ENCODE peak calls at places on chromosome 6, in six cellular contexts. One of them, this sample, is unnamed.

GRCh38 chr6:41901882-41902519 is 6.8 kb upstream of the USP49 start:
- DNase-seq in heart right ventricle: no peak
- DNase-seq in fibroblast of mammary gland: peak; percentile 49
- DNase-seq in HFF-Myc: no peak
- DNase-seq in AG10803: no peak
- DNase-seq in small intestine: peak; percentile 43
- DNase-seq in this sample: peak; percentile 67

GRCh38 chr6:6804843-6805680 is 216.5 kb downstream of the LY86 start:
- DNase-seq in small intestine: no peak
- DNase-seq in HFF-Myc: no peak
- DNase-seq in AG10803: no peak
- DNase-seq in heart right ventricle: no peak
- DNase-seq in fibroblast of mammary gland: no peak
- DNase-seq in this sample: no peak

GRCh38 chr6:84976516-84977420 is 212.4 kb upstream of the TBX18 start:
- DNase-seq in small intestine: no peak
- DNase-seq in fibroblast of mammary gland: peak; percentile 71
- DNase-seq in AG10803: peak; percentile 38
- DNase-seq in heart right ventricle: no peak
- DNase-seq in HFF-Myc: peak; percentile 50
- DNase-seq in this sample: peak; percentile 51

GRCh38 chr6:57173886-57174510 is 1.9 kb downstream of the BAG2 start:
- DNase-seq in HFF-Myc: peak; percentile 67
- DNase-seq in AG10803: peak; percentile 85
- DNase-seq in small intestine: no peak
- DNase-seq in heart right ventricle: no peak
- DNase-seq in fibroblast of mammary gland: peak; percentile 87
- DNase-seq in this sample: peak; percentile 68

GRCh38 chr6:44073612-44074382 is 53.5 kb downstream of the MRPL14 start:
- DNase-seq in HFF-Myc: no peak
- DNase-seq in small intestine: no peak
- DNase-seq in heart right ventricle: no peak
- DNase-seq in fibroblast of mammary gland: peak; percentile 57
- DNase-seq in AG10803: peak; percentile 49
- DNase-seq in this sample: no peak

GRCh38 chr6:89640804-89641203 is 2.3 kb upstream of the LYRM2 start:
- DNase-seq in AG10803: peak; percentile 40
- DNase-seq in small intestine: no peak
- DNase-seq in heart right ventricle: no peak
- DNase-seq in fibroblast of mammary gland: peak; percentile 34
- DNase-seq in HFF-Myc: peak; percentile 6
- DNase-seq in this sample: peak; percentile 60

GRCh38 chr6:108200631-108201030 is 34.8 kb downstream of the NR2E1 start:
- DNase-seq in small intestine: peak; percentile 14
- DNase-seq in HFF-Myc: no peak
- DNase-seq in AG10803: no peak
- DNase-seq in heart right ventricle: no peak
- DNase-seq in fibroblast of mammary gland: peak; percentile 5
- DNase-seq in this sample: peak; percentile 20

GRCh38 chr6:33965766-33966165 is 162.0 kb upstream of the MLN start:
- DNase-seq in small intestine: no peak
- DNase-seq in fibroblast of mammary gland: no peak
- DNase-seq in heart right ventricle: no peak
- DNase-seq in AG10803: no peak
- DNase-seq in HFF-Myc: no peak
- DNase-seq in this sample: no peak

GRCh38 chr6:108872001-108872974 is 24.1 kb downstream of the ARMC2 start:
- DNase-seq in AG10803: peak; percentile 15
- DNase-seq in small intestine: peak; percentile 27
- DNase-seq in fibroblast of mammary gland: no peak
- DNase-seq in HFF-Myc: no peak
- DNase-seq in heart right ventricle: no peak
- DNase-seq in this sample: no peak

GRCh38 chr6:135651964-135652755 is 154.6 kb upstream of the AHI1 start:
- DNase-seq in heart right ventricle: no peak
- DNase-seq in small intestine: no peak
- DNase-seq in AG10803: no peak
- DNase-seq in fibroblast of mammary gland: no peak
- DNase-seq in HFF-Myc: no peak
- DNase-seq in this sample: no peak

GRCh38 chr6:83592770-83593394 is 80.5 kb downstream of the PRSS35 start:
- DNase-seq in HFF-Myc: peak; percentile 2
- DNase-seq in fibroblast of mammary gland: peak; percentile 28
- DNase-seq in small intestine: peak; percentile 36
- DNase-seq in heart right ventricle: no peak
- DNase-seq in AG10803: peak; percentile 13
- DNase-seq in this sample: peak; percentile 42

GRCh38 chr6:133184798-133185380 is 56.3 kb upstream of the EYA4 start:
- DNase-seq in heart right ventricle: no peak
- DNase-seq in small intestine: no peak
- DNase-seq in HFF-Myc: no peak
- DNase-seq in fibroblast of mammary gland: peak; percentile 44
- DNase-seq in AG10803: peak; percentile 31
- DNase-seq in this sample: peak; percentile 62

GRCh38 chr6:157300006-157300405 is 23.3 kb downstream of the TMEM242 start:
- DNase-seq in fibroblast of mammary gland: no peak
- DNase-seq in AG10803: no peak
- DNase-seq in HFF-Myc: no peak
- DNase-seq in heart right ventricle: no peak
- DNase-seq in small intestine: no peak
- DNase-seq in this sample: no peak

GRCh38 chr6:19157496-19157895 is 679.7 kb upstream of the ID4 start:
- DNase-seq in AG10803: no peak
- DNase-seq in heart right ventricle: no peak
- DNase-seq in HFF-Myc: no peak
- DNase-seq in fibroblast of mammary gland: no peak
- DNase-seq in small intestine: no peak
- DNase-seq in this sample: no peak

GRCh38 chr6:11288065-11288464 is 55.6 kb upstream of the NEDD9 start:
- DNase-seq in fibroblast of mammary gland: no peak
- DNase-seq in heart right ventricle: no peak
- DNase-seq in AG10803: no peak
- DNase-seq in HFF-Myc: no peak
- DNase-seq in small intestine: peak; percentile 97
- DNase-seq in this sample: peak; percentile 45

GRCh38 chr6:23137596-23137995 is 568.2 kb downstream of the HDGFL1 start:
- DNase-seq in heart right ventricle: no peak
- DNase-seq in AG10803: no peak
- DNase-seq in fibroblast of mammary gland: peak; percentile 30
- DNase-seq in HFF-Myc: no peak
- DNase-seq in small intestine: no peak
- DNase-seq in this sample: peak; percentile 68

GRCh38 chr6:56372621-56373020 is 125.2 kb upstream of the COL21A1 start:
- DNase-seq in heart right ventricle: no peak
- DNase-seq in AG10803: peak; percentile 29
- DNase-seq in small intestine: no peak
- DNase-seq in fibroblast of mammary gland: peak; percentile 30
- DNase-seq in HFF-Myc: no peak
- DNase-seq in this sample: no peak

GRCh38 chr6:149933036-149933435 is 8.8 kb upstream of the ULBP2 start:
- DNase-seq in AG10803: no peak
- DNase-seq in fibroblast of mammary gland: no peak
- DNase-seq in heart right ventricle: no peak
- DNase-seq in HFF-Myc: no peak
- DNase-seq in small intestine: no peak
- DNase-seq in this sample: no peak

GRCh38 chr6:39078695-39079094 is 30.1 kb downstream of the GLP1R start:
- DNase-seq in heart right ventricle: no peak
- DNase-seq in AG10803: no peak
- DNase-seq in fibroblast of mammary gland: no peak
- DNase-seq in HFF-Myc: no peak
- DNase-seq in small intestine: no peak
- DNase-seq in this sample: no peak

GRCh38 chr6:52562915-52563314 is 13.9 kb downstream of the TRAM2 start:
- DNase-seq in fibroblast of mammary gland: no peak
- DNase-seq in heart right ventricle: no peak
- DNase-seq in small intestine: no peak
- DNase-seq in AG10803: no peak
- DNase-seq in HFF-Myc: no peak
- DNase-seq in this sample: peak; percentile 50

GRCh38 chr6:31025595-31025994 is 15.3 kb downstream of the MUC22 start:
- DNase-seq in AG10803: no peak
- DNase-seq in small intestine: no peak
- DNase-seq in heart right ventricle: no peak
- DNase-seq in fibroblast of mammary gland: no peak
- DNase-seq in HFF-Myc: no peak
- DNase-seq in this sample: no peak

GRCh38 chr6:40983752-40984151 is 55.3 kb downstream of the UNC5CL start:
- DNase-seq in HFF-Myc: no peak
- DNase-seq in small intestine: no peak
- DNase-seq in AG10803: no peak
- DNase-seq in fibroblast of mammary gland: no peak
- DNase-seq in heart right ventricle: no peak
- DNase-seq in this sample: no peak

GRCh38 chr6:79631800-79632172 is 657 bp downstream of the SH3BGRL2 start:
- DNase-seq in small intestine: peak; percentile 38
- DNase-seq in AG10803: no peak
- DNase-seq in heart right ventricle: no peak
- DNase-seq in HFF-Myc: no peak
- DNase-seq in fibroblast of mammary gland: no peak
- DNase-seq in this sample: no peak

GRCh38 chr6:150647051-150647450 is 47.4 kb downstream of the PLEKHG1 start:
- DNase-seq in HFF-Myc: no peak
- DNase-seq in small intestine: no peak
- DNase-seq in heart right ventricle: no peak
- DNase-seq in AG10803: no peak
- DNase-seq in fibroblast of mammary gland: no peak
- DNase-seq in this sample: no peak

GRCh38 chr6:83193747-83194582 is 808 bp downstream of the RWDD2A start:
- DNase-seq in fibroblast of mammary gland: no peak
- DNase-seq in HFF-Myc: no peak
- DNase-seq in AG10803: peak; percentile 21
- DNase-seq in small intestine: peak; percentile 35
- DNase-seq in heart right ventricle: peak; percentile 49
- DNase-seq in this sample: no peak

GRCh38 chr6:5333653-5334052 is 72.3 kb downstream of the FARS2 start:
- DNase-seq in HFF-Myc: peak; percentile 50
- DNase-seq in heart right ventricle: no peak
- DNase-seq in AG10803: peak; percentile 69
- DNase-seq in fibroblast of mammary gland: peak; percentile 89
- DNase-seq in small intestine: peak; percentile 5
- DNase-seq in this sample: no peak

GRCh38 chr6:134464690-134465411 is 146.9 kb upstream of the SGK1 start:
- DNase-seq in fibroblast of mammary gland: peak; percentile 69
- DNase-seq in AG10803: peak; percentile 58
- DNase-seq in HFF-Myc: peak; percentile 14
- DNase-seq in heart right ventricle: no peak
- DNase-seq in small intestine: no peak
- DNase-seq in this sample: peak; percentile 97

GRCh38 chr6:87919416-87919815 is 128.2 kb upstream of the SPACA1 start:
- DNase-seq in heart right ventricle: no peak
- DNase-seq in fibroblast of mammary gland: no peak
- DNase-seq in AG10803: no peak
- DNase-seq in HFF-Myc: no peak
- DNase-seq in small intestine: no peak
- DNase-seq in this sample: no peak

GRCh38 chr6:87920245-87920644 is 127.4 kb upstream of the SPACA1 start:
- DNase-seq in heart right ventricle: no peak
- DNase-seq in fibroblast of mammary gland: no peak
- DNase-seq in AG10803: no peak
- DNase-seq in HFF-Myc: no peak
- DNase-seq in small intestine: no peak
- DNase-seq in this sample: no peak

GRCh38 chr6:87917861-87918260 is 129.8 kb upstream of the SPACA1 start:
- DNase-seq in HFF-Myc: no peak
- DNase-seq in AG10803: no peak
- DNase-seq in fibroblast of mammary gland: no peak
- DNase-seq in heart right ventricle: no peak
- DNase-seq in small intestine: no peak
- DNase-seq in this sample: no peak

GRCh38 chr6:87918461-87918941 is 129.1 kb upstream of the SPACA1 start:
- DNase-seq in fibroblast of mammary gland: no peak
- DNase-seq in AG10803: no peak
- DNase-seq in small intestine: no peak
- DNase-seq in HFF-Myc: no peak
- DNase-seq in heart right ventricle: no peak
- DNase-seq in this sample: no peak

GRCh38 chr6:87919001-87919400 is 128.6 kb upstream of the SPACA1 start:
- DNase-seq in fibroblast of mammary gland: no peak
- DNase-seq in AG10803: no peak
- DNase-seq in small intestine: no peak
- DNase-seq in heart right ventricle: no peak
- DNase-seq in HFF-Myc: no peak
- DNase-seq in this sample: no peak
- H3K4me3 ChIP-seq in fibroblast of mammary gland: no peak overlapping the region
- H3K4me3 ChIP-seq in AG10803: no peak overlapping the region
- H3K4me3 ChIP-seq in small intestine: no peak overlapping the region
- H3K4me3 ChIP-seq in heart right ventricle: no peak overlapping the region
- H3K4me3 ChIP-seq in HFF-Myc: no peak overlapping the region
- H3K4me3 ChIP-seq in this sample: no peak overlapping the region

GRCh38 chr6:165659945-165660862 is 2.8 kb downstream of the PDE10A start:
- DNase-seq in heart right ventricle: peak; percentile 44
- DNase-seq in fibroblast of mammary gland: no peak
- DNase-seq in small intestine: no peak
- DNase-seq in HFF-Myc: no peak
- DNase-seq in AG10803: no peak
- DNase-seq in this sample: no peak
- H3K4me3 ChIP-seq in heart right ventricle: peak overlapping the region; percentile 72
- H3K4me3 ChIP-seq in fibroblast of mammary gland: no peak overlapping the region
- H3K4me3 ChIP-seq in small intestine: peak overlapping the region; percentile 51
- H3K4me3 ChIP-seq in HFF-Myc: no peak overlapping the region
- H3K4me3 ChIP-seq in AG10803: peak overlapping the region; percentile 41
- H3K4me3 ChIP-seq in this sample: peak overlapping the region; percentile 77

GRCh38 chr6:47145212-47145611 is 103.1 kb upstream of the ADGRF1 start:
- DNase-seq in small intestine: no peak
- DNase-seq in AG10803: peak; percentile 53
- DNase-seq in heart right ventricle: no peak
- DNase-seq in fibroblast of mammary gland: peak; percentile 45
- DNase-seq in HFF-Myc: no peak
- DNase-seq in this sample: peak; percentile 59
- H3K4me3 ChIP-seq in small intestine: no peak overlapping the region
- H3K4me3 ChIP-seq in AG10803: no peak overlapping the region
- H3K4me3 ChIP-seq in heart right ventricle: no peak overlapping the region
- H3K4me3 ChIP-seq in fibroblast of mammary gland: no peak overlapping the region
- H3K4me3 ChIP-seq in HFF-Myc: no peak overlapping the region
- H3K4me3 ChIP-seq in this sample: no peak overlapping the region

DNA sequence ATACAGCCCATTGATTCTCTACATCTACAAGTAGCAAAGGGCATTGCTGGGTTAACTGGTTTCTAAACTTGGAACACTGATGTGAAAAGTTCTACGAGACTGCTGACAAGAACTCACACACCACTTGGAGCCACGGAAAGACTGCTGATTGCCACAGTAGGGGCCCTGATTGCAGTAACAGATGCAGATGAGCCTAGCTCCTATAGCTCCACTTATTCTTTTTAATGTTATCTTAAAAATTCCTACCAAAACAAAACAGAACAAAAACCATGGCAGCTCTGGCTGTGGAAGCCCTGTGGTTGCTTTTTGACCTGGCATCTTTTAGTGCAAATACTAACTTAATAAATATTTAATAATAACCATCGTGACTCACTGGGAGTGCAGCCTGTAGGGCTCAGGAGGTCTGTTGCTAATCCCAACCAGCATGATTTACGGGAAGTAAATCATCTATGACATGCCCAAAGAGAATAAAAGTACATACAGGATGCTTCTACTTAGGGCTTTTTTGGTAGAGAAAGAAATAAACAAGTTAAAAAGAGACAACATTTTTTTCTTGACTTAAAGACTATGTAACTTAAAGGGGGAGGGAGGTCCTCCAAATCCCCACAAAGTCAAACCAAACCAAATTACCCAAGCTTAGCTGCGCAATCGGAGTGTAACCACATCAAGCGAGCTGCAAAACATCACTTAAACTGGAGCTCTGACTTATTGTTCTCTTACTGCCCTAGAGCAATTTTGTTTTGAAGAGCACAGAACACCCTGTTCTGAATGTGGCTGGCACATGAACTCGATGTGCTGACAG is 87.2 kb downstream of the FKBP5 start:
- DNase-seq in HFF-Myc: peak; percentile 91
- DNase-seq in small intestine: peak; percentile 78
- DNase-seq in heart right ventricle: no peak
- DNase-seq in fibroblast of mammary gland: peak; percentile 98
- DNase-seq in AG10803: peak; percentile 83
- DNase-seq in this sample: peak; percentile 98
- H3K4me3 ChIP-seq in HFF-Myc: peak overlapping the region; percentile 11
- H3K4me3 ChIP-seq in small intestine: peak overlapping the region; percentile 15
- H3K4me3 ChIP-seq in heart right ventricle: peak overlapping the region; percentile 34
- H3K4me3 ChIP-seq in fibroblast of mammary gland: no peak overlapping the region
- H3K4me3 ChIP-seq in AG10803: peak overlapping the region; percentile 26
- H3K4me3 ChIP-seq in this sample: no peak overlapping the region

This sample was measured in choroid plexus epithelial cell.